ENCODE peak calls at places on chromosomes 1 and 21, in nine cellular contexts. V is PC-3, M is pancreas, T is bronchial epithelial cell, D is kidney, C is GM12865, G is IMR-90, Q is fibroblast of villous mesenchyme, N is osteoblast. S is an unnamed sample.

GRCh38 chr1:50735443-50735842 is 224.6 kb downstream of the FAF1 start:
- DNase-seq in V (peak), M (no peak), T (peak), D (no peak), C (peak), G (peak), Q (peak), N (peak), S (no peak)

GRCh38 chr1:26046313-26047031 is 554 bp upstream of the SLC30A2 start:
- DNase-seq in V (no peak), M (no peak), T (no peak), D (no peak), C (no peak), G (no peak), Q (no peak), N (peak), S (no peak)

GRCh38 chr1:57470028-57470427 is 46.2 kb upstream of the DAB1 start:
- DNase-seq in V (no peak), M (no peak), T (no peak), D (no peak), C (no peak), G (peak), Q (no peak), N (no peak), S (no peak)

GRCh38 chr1:112938188-112938587 is 17.8 kb downstream of the SLC16A1 start:
- DNase-seq in V (no peak), M (no peak), T (peak), D (no peak), C (no peak), G (peak), Q (peak), N (no peak), S (no peak)

GRCh38 chr1:117754061-117754969 is 148.5 kb downstream of the TENT5C start:
- DNase-seq in V (peak), M (peak), T (peak), D (no peak), C (peak), G (peak), Q (peak), N (peak), S (no peak)

GRCh38 chr1:93619507-93620168 is 62.0 kb downstream of the BCAR3 start:
- DNase-seq in V (no peak), M (no peak), T (no peak), D (no peak), C (peak), G (no peak), Q (no peak), N (no peak), S (no peak)

GRCh38 chr21:29376556-29376955 is 77.8 kb downstream of the BACH1 start:
- DNase-seq in V (peak), M (no peak), T (peak), D (no peak), C (peak), G (no peak), Q (no peak), N (peak), S (peak)

GRCh38 chr1:36882536-36883285 is 151.6 kb downstream of the GRIK3 start:
- DNase-seq in V (no peak), M (no peak), T (no peak), D (no peak), C (no peak), G (no peak), Q (no peak), N (no peak), S (no peak)

GRCh38 chr1:86594284-86594683 is 47.4 kb downstream of the CLCA4 start:
- DNase-seq in V (no peak), M (no peak), T (no peak), D (no peak), C (no peak), G (no peak), Q (no peak), N (no peak), S (no peak)

GRCh38 chr1:9691726-9692125 is 40.2 kb downstream of the PIK3CD start:
- DNase-seq in V (no peak), M (no peak), T (no peak), D (no peak), C (no peak), G (peak), Q (no peak), N (peak), S (no peak)
- TF ChIP-seq CTCF in V (peak), M (no peak), T (no peak), D (no peak), C (no peak), G (no peak), Q (peak), N (peak), S (no peak)

DNA sequence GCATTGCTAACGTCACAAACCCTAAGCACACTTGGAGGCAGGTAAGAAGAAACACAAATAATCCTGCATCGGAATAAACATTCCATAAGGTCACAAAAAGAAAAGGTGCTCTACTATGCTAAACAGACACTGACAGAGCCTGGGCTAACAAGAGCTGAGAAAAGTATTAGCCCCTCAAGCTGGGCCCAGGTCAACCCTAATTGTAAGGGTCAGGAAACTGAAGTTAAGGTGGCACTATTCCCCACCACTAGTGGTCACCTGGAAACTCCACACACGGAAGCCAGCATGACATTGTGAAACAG is 1.3 kb downstream of the PTTG1IP start:
- DNase-seq in V (no peak), M (no peak), T (peak), D (no peak), C (no peak), G (no peak), Q (no peak), N (no peak), S (no peak)
- TF ChIP-seq CTCF in V (peak), M (peak), T (peak), D (no peak), C (no peak), G (no peak), Q (no peak), N (no peak), S (no peak)

GRCh38 chr1:161020573-161021167 is at the start of gene F11R:
- DNase-seq in V (peak), M (peak), T (peak), D (peak), C (peak), G (no peak), Q (peak), N (peak), S (no peak)
- TF ChIP-seq CTCF in V (peak), M (no peak), T (peak), D (peak), C (peak), G (peak), Q (peak), N (no peak), S (no peak)

GRCh38 chr1:19974822-19975416 is 4.5 kb downstream of the PLA2G2A start:
- DNase-seq in V (peak), M (peak), T (peak), D (no peak), C (peak), G (peak), Q (peak), N (peak), S (peak)
- TF ChIP-seq CTCF in V (peak), M (peak), T (peak), D (peak), C (peak), G (peak), Q (peak), N (peak), S (peak)

DNA sequence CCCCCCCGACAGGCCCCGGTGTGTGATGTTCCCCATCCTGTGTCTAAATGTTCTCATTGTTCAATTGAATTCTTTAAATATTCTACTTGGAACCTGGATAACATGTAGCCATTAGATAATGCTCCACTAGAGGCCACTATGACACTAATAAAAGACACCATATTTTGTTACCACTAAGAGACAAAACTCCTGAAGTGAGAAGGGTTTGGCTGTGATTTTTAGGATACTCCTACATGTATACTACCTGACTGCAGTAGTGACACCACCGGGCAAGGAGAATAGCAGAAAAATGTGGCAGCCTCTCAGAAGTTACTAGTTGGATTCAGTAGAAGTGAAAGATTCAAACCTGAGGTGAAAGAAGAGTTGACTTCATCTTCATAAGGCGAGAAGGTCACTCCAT is 36.0 kb downstream of the F5 start:
- DNase-seq in V (peak), M (no peak), T (peak), D (no peak), C (peak), G (peak), Q (peak), N (peak), S (peak)
- TF ChIP-seq CTCF in V (peak), M (peak), T (peak), D (peak), C (peak), G (peak), Q (peak), N (peak), S (no peak)

DNA sequence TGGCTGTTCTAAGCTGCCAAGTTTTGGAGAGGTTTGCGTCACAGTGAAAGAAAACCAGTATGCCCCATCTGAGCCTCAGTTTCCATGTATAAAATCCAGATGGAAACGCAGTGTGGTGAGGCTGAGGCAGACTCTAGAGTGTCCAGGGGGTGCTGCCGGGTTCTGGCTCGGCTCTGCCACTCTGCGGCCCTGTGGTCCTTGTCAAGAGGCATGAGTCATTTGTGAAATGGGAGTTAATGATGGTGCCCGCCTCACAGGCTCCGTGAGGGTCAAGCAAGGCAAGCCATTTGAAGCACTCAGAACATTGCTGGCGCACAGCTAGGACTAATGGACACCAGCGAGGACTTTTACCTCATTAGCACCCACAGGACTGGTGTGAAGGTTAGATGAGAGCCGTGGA is 214.3 kb downstream of the PTPRU start:
- DNase-seq in V (no peak), M (no peak), T (no peak), D (no peak), C (no peak), G (no peak), Q (no peak), N (peak), S (no peak)
- TF ChIP-seq CTCF in V (no peak), M (no peak), T (no peak), D (no peak), C (no peak), G (no peak), Q (no peak), N (no peak), S (no peak)